ENCODE peak calls at places on chromosomes 3 and 15, in ten cellular contexts. One of them, this sample, is unnamed.
A peak's percentile ranks its signal among the peaks of the same experiment; 100 is the strongest.

GRCh38 chr15:48330045-48330840 is 986 bp upstream of the DUT start:
- DNase-seq in hepatocyte: no peak
- DNase-seq in HCT116: no peak
- DNase-seq in heart left ventricle: no peak
- DNase-seq in Panc1: no peak
- DNase-seq in PC-3: peak; percentile 3
- DNase-seq in mucosa of descending colon: no peak
- DNase-seq in IMR-90: peak; percentile 8
- DNase-seq in GM23338: peak; percentile 36
- DNase-seq in left ventricle myocardium inferior: no peak
- DNase-seq in this sample: peak; percentile 88

GRCh38 chr15:89184367-89184766 is 37.0 kb downstream of the RLBP1 start:
- DNase-seq in Panc1: no peak
- DNase-seq in GM23338: no peak
- DNase-seq in heart left ventricle: no peak
- DNase-seq in HCT116: no peak
- DNase-seq in hepatocyte: no peak
- DNase-seq in mucosa of descending colon: no peak
- DNase-seq in PC-3: no peak
- DNase-seq in IMR-90: no peak
- DNase-seq in left ventricle myocardium inferior: no peak
- DNase-seq in this sample: peak; percentile 49

GRCh38 chr3:4314688-4315087 is 11.5 kb downstream of the SETMAR start:
- DNase-seq in left ventricle myocardium inferior: no peak
- DNase-seq in IMR-90: peak; percentile 9
- DNase-seq in hepatocyte: no peak
- DNase-seq in PC-3: peak; percentile 51
- DNase-seq in GM23338: no peak
- DNase-seq in heart left ventricle: no peak
- DNase-seq in Panc1: no peak
- DNase-seq in HCT116: no peak
- DNase-seq in mucosa of descending colon: no peak
- DNase-seq in this sample: no peak

GRCh38 chr15:100468265-100468664 is 60.5 kb downstream of the CERS3 start:
- DNase-seq in hepatocyte: peak; percentile 49
- DNase-seq in mucosa of descending colon: peak; percentile 22
- DNase-seq in PC-3: no peak
- DNase-seq in Panc1: no peak
- DNase-seq in left ventricle myocardium inferior: peak; percentile 17
- DNase-seq in IMR-90: no peak
- DNase-seq in GM23338: no peak
- DNase-seq in HCT116: no peak
- DNase-seq in heart left ventricle: peak; percentile 22
- DNase-seq in this sample: no peak

GRCh38 chr3:61114316-61114953 is 136.8 kb downstream of the FHIT start:
- DNase-seq in GM23338: no peak
- DNase-seq in HCT116: no peak
- DNase-seq in mucosa of descending colon: no peak
- DNase-seq in heart left ventricle: no peak
- DNase-seq in left ventricle myocardium inferior: no peak
- DNase-seq in Panc1: no peak
- DNase-seq in PC-3: no peak
- DNase-seq in IMR-90: no peak
- DNase-seq in hepatocyte: no peak
- DNase-seq in this sample: peak; percentile 67

GRCh38 chr3:152436707-152437615 is 168.2 kb downstream of the MBNL1 start:
- DNase-seq in left ventricle myocardium inferior: no peak
- DNase-seq in GM23338: no peak
- DNase-seq in heart left ventricle: no peak
- DNase-seq in PC-3: no peak
- DNase-seq in IMR-90: no peak
- DNase-seq in mucosa of descending colon: no peak
- DNase-seq in Panc1: no peak
- DNase-seq in hepatocyte: no peak
- DNase-seq in HCT116: no peak
- DNase-seq in this sample: peak; percentile 47

GRCh38 chr3:64188810-64189560 is 36.3 kb downstream of the PRICKLE2 start:
- DNase-seq in left ventricle myocardium inferior: no peak
- DNase-seq in HCT116: no peak
- DNase-seq in IMR-90: peak; percentile 97
- DNase-seq in mucosa of descending colon: peak; percentile 17
- DNase-seq in Panc1: peak; percentile 18
- DNase-seq in heart left ventricle: no peak
- DNase-seq in hepatocyte: peak; percentile 83
- DNase-seq in GM23338: no peak
- DNase-seq in PC-3: peak; percentile 65
- DNase-seq in this sample: peak; percentile 24

GRCh38 chr3:167066977-167067843 is 312.9 kb downstream of the ZBBX start:
- DNase-seq in GM23338: no peak
- DNase-seq in heart left ventricle: no peak
- DNase-seq in mucosa of descending colon: no peak
- DNase-seq in Panc1: no peak
- DNase-seq in PC-3: peak; percentile 44
- DNase-seq in HCT116: no peak
- DNase-seq in IMR-90: no peak
- DNase-seq in left ventricle myocardium inferior: no peak
- DNase-seq in hepatocyte: peak; percentile 31
- DNase-seq in this sample: peak; percentile 8

GRCh38 chr3:140285380-140285779 is 350.4 kb downstream of the CLSTN2 start:
- DNase-seq in left ventricle myocardium inferior: no peak
- DNase-seq in Panc1: no peak
- DNase-seq in mucosa of descending colon: no peak
- DNase-seq in GM23338: no peak
- DNase-seq in IMR-90: no peak
- DNase-seq in HCT116: no peak
- DNase-seq in heart left ventricle: no peak
- DNase-seq in PC-3: no peak
- DNase-seq in hepatocyte: no peak
- DNase-seq in this sample: no peak

GRCh38 chr3:155131104-155131503 is 51.0 kb downstream of the MME start:
- DNase-seq in hepatocyte: peak; percentile 74
- DNase-seq in heart left ventricle: no peak
- DNase-seq in Panc1: no peak
- DNase-seq in left ventricle myocardium inferior: no peak
- DNase-seq in HCT116: no peak
- DNase-seq in GM23338: no peak
- DNase-seq in IMR-90: peak; percentile 92
- DNase-seq in mucosa of descending colon: no peak
- DNase-seq in PC-3: no peak
- DNase-seq in this sample: peak; percentile 89

GRCh38 chr15:99132122-99132521 is 27.2 kb downstream of the SYNM start:
- DNase-seq in hepatocyte: no peak
- DNase-seq in mucosa of descending colon: no peak
- DNase-seq in HCT116: no peak
- DNase-seq in GM23338: no peak
- DNase-seq in PC-3: no peak
- DNase-seq in heart left ventricle: no peak
- DNase-seq in Panc1: no peak
- DNase-seq in IMR-90: no peak
- DNase-seq in left ventricle myocardium inferior: no peak
- DNase-seq in this sample: no peak

GRCh38 chr15:99131441-99132023 is 26.7 kb downstream of the SYNM start:
- DNase-seq in heart left ventricle: peak; percentile 20
- DNase-seq in hepatocyte: peak; percentile 49
- DNase-seq in HCT116: no peak
- DNase-seq in GM23338: no peak
- DNase-seq in mucosa of descending colon: no peak
- DNase-seq in IMR-90: no peak
- DNase-seq in left ventricle myocardium inferior: no peak
- DNase-seq in Panc1: no peak
- DNase-seq in PC-3: no peak
- DNase-seq in this sample: peak; percentile 48

GRCh38 chr15:99134317-99134821 is 29.5 kb downstream of the SYNM start:
- DNase-seq in IMR-90: no peak
- DNase-seq in left ventricle myocardium inferior: no peak
- DNase-seq in Panc1: no peak
- DNase-seq in hepatocyte: no peak
- DNase-seq in heart left ventricle: no peak
- DNase-seq in mucosa of descending colon: no peak
- DNase-seq in GM23338: no peak
- DNase-seq in PC-3: no peak
- DNase-seq in HCT116: no peak
- DNase-seq in this sample: no peak

GRCh38 chr15:99130765-99131440 is 26.0 kb downstream of the SYNM start:
- DNase-seq in Panc1: no peak
- DNase-seq in hepatocyte: no peak
- DNase-seq in IMR-90: no peak
- DNase-seq in PC-3: no peak
- DNase-seq in left ventricle myocardium inferior: no peak
- DNase-seq in HCT116: no peak
- DNase-seq in heart left ventricle: peak; percentile 12
- DNase-seq in GM23338: no peak
- DNase-seq in mucosa of descending colon: no peak
- DNase-seq in this sample: no peak

GRCh38 chr15:99132584-99133287 is 27.9 kb downstream of the SYNM start:
- DNase-seq in PC-3: no peak
- DNase-seq in heart left ventricle: no peak
- DNase-seq in mucosa of descending colon: no peak
- DNase-seq in left ventricle myocardium inferior: no peak
- DNase-seq in IMR-90: no peak
- DNase-seq in HCT116: no peak
- DNase-seq in Panc1: no peak
- DNase-seq in hepatocyte: no peak
- DNase-seq in GM23338: no peak
- DNase-seq in this sample: peak; percentile 86
- H3K4me1 ChIP-seq in PC-3: peaks cover 17% of the 10 kb centered on the region
- H3K4me1 ChIP-seq in heart left ventricle: peaks cover 30% of the 10 kb centered on the region
- H3K4me1 ChIP-seq in mucosa of descending colon: no peaks in the 10 kb centered on the region
- H3K4me1 ChIP-seq in left ventricle myocardium inferior: peaks cover 65% of the 10 kb centered on the region
- H3K4me1 ChIP-seq in IMR-90: peaks cover 5% of the 10 kb centered on the region
- H3K4me1 ChIP-seq in HCT116: no peaks in the 10 kb centered on the region
- H3K4me1 ChIP-seq in Panc1: no peaks in the 10 kb centered on the region
- H3K4me1 ChIP-seq in hepatocyte: no peaks in the 10 kb centered on the region
- H3K4me1 ChIP-seq in GM23338: no peaks in the 10 kb centered on the region
- H3K4me1 ChIP-seq in this sample: no peaks in the 10 kb centered on the region

GRCh38 chr15:56973463-56973862 is 55.0 kb downstream of the TCF12 start:
- DNase-seq in left ventricle myocardium inferior: no peak
- DNase-seq in Panc1: no peak
- DNase-seq in PC-3: no peak
- DNase-seq in hepatocyte: no peak
- DNase-seq in IMR-90: no peak
- DNase-seq in HCT116: no peak
- DNase-seq in GM23338: no peak
- DNase-seq in heart left ventricle: no peak
- DNase-seq in mucosa of descending colon: no peak
- DNase-seq in this sample: no peak
- H3K4me1 ChIP-seq in left ventricle myocardium inferior: peaks cover 71% of the 10 kb centered on the region
- H3K4me1 ChIP-seq in Panc1: peaks cover 38% of the 10 kb centered on the region
- H3K4me1 ChIP-seq in PC-3: peaks cover 35% of the 10 kb centered on the region
- H3K4me1 ChIP-seq in hepatocyte: peaks cover 18% of the 10 kb centered on the region
- H3K4me1 ChIP-seq in IMR-90: peaks cover 2% of the 10 kb centered on the region
- H3K4me1 ChIP-seq in HCT116: no peaks in the 10 kb centered on the region
- H3K4me1 ChIP-seq in GM23338: peaks cover 21% of the 10 kb centered on the region
- H3K4me1 ChIP-seq in heart left ventricle: peaks cover 64% of the 10 kb centered on the region
- H3K4me1 ChIP-seq in mucosa of descending colon: peaks cover 3% of the 10 kb centered on the region
- H3K4me1 ChIP-seq in this sample: peaks cover 10% of the 10 kb centered on the region

GRCh38 chr15:39887211-39887610 is 32.9 kb downstream of the GPR176 start:
- DNase-seq in left ventricle myocardium inferior: no peak
- DNase-seq in HCT116: no peak
- DNase-seq in heart left ventricle: no peak
- DNase-seq in hepatocyte: no peak
- DNase-seq in mucosa of descending colon: no peak
- DNase-seq in PC-3: no peak
- DNase-seq in Panc1: no peak
- DNase-seq in GM23338: peak; percentile 92
- DNase-seq in IMR-90: no peak
- DNase-seq in this sample: no peak
- H3K4me1 ChIP-seq in left ventricle myocardium inferior: no peaks in the 10 kb centered on the region
- H3K4me1 ChIP-seq in HCT116: no peaks in the 10 kb centered on the region
- H3K4me1 ChIP-seq in heart left ventricle: no peaks in the 10 kb centered on the region
- H3K4me1 ChIP-seq in hepatocyte: peaks cover 12% of the 10 kb centered on the region
- H3K4me1 ChIP-seq in mucosa of descending colon: peaks cover 20% of the 10 kb centered on the region
- H3K4me1 ChIP-seq in PC-3: peaks cover 22% of the 10 kb centered on the region
- H3K4me1 ChIP-seq in Panc1: no peaks in the 10 kb centered on the region
- H3K4me1 ChIP-seq in GM23338: peaks cover 77% of the 10 kb centered on the region
- H3K4me1 ChIP-seq in IMR-90: peaks cover 20% of the 10 kb centered on the region
- H3K4me1 ChIP-seq in this sample: no peaks in the 10 kb centered on the region

DNA sequence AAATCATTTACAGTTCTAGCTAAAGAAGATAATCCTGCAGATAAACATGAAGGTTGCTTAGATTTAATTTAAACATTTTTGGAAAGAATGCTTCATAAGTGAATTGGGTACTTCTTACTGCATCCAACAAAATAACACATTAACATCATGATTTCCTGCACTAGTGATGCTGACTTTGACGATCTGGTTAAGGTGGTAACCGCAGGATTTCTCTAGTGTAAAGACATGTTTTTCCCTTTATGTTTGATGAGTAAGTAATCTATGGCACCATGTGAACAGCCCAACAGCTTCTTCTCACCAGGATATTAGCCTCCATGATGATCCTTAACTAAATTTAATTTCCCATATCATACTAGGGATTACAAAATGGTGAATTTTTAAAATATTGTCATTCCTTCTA is 14.1 kb downstream of the SPPL2A start:
- DNase-seq in Panc1: no peak
- DNase-seq in GM23338: no peak
- DNase-seq in mucosa of descending colon: no peak
- DNase-seq in hepatocyte: no peak
- DNase-seq in PC-3: no peak
- DNase-seq in HCT116: no peak
- DNase-seq in heart left ventricle: no peak
- DNase-seq in IMR-90: no peak
- DNase-seq in left ventricle myocardium inferior: no peak
- DNase-seq in this sample: no peak
- H3K4me1 ChIP-seq in Panc1: no peaks in the 10 kb centered on the region
- H3K4me1 ChIP-seq in GM23338: no peaks in the 10 kb centered on the region
- H3K4me1 ChIP-seq in mucosa of descending colon: peaks cover 3% of the 10 kb centered on the region
- H3K4me1 ChIP-seq in hepatocyte: no peaks in the 10 kb centered on the region
- H3K4me1 ChIP-seq in PC-3: no peaks in the 10 kb centered on the region
- H3K4me1 ChIP-seq in HCT116: no peaks in the 10 kb centered on the region
- H3K4me1 ChIP-seq in heart left ventricle: peaks cover 45% of the 10 kb centered on the region
- H3K4me1 ChIP-seq in IMR-90: peaks cover 5% of the 10 kb centered on the region
- H3K4me1 ChIP-seq in left ventricle myocardium inferior: peaks cover 54% of the 10 kb centered on the region
- H3K4me1 ChIP-seq in this sample: no peaks in the 10 kb centered on the region

DNA sequence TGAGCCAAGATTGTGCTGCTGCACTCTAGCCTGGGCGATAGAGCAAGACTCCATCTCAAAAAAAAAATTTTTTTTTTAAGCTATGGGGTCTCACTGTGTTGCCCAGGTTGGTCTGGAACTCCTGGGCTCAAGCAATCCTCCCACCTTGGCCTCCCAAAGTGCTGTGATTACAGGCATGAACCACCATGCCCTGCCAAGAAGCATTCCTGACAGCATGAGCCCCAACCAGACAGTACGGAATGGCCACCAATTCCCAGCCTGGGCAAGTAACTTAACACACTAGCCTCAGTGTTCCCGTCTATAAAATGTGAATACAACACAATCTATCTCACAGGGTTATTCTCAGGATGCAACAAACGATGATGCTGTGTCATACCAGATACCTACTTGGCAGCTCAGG is 2.1 kb downstream of the TKT start:
- DNase-seq in HCT116: no peak
- DNase-seq in left ventricle myocardium inferior: no peak
- DNase-seq in hepatocyte: no peak
- DNase-seq in PC-3: no peak
- DNase-seq in GM23338: no peak
- DNase-seq in Panc1: no peak
- DNase-seq in IMR-90: no peak
- DNase-seq in heart left ventricle: no peak
- DNase-seq in mucosa of descending colon: no peak
- DNase-seq in this sample: no peak
- H3K4me1 ChIP-seq in HCT116: peaks cover 25% of the 10 kb centered on the region
- H3K4me1 ChIP-seq in left ventricle myocardium inferior: peaks cover 76% of the 10 kb centered on the region
- H3K4me1 ChIP-seq in hepatocyte: peaks cover 21% of the 10 kb centered on the region
- H3K4me1 ChIP-seq in PC-3: peaks cover 33% of the 10 kb centered on the region
- H3K4me1 ChIP-seq in GM23338: peaks cover 61% of the 10 kb centered on the region
- H3K4me1 ChIP-seq in Panc1: peaks cover 27% of the 10 kb centered on the region
- H3K4me1 ChIP-seq in IMR-90: peaks cover 21% of the 10 kb centered on the region
- H3K4me1 ChIP-seq in heart left ventricle: peaks cover 47% of the 10 kb centered on the region
- H3K4me1 ChIP-seq in mucosa of descending colon: peaks cover 22% of the 10 kb centered on the region
- H3K4me1 ChIP-seq in this sample: peaks cover 3% of the 10 kb centered on the region